ENCODE peak calls at places on chromosomes 3 and 15, in nine cellular contexts. J is mesenchymal stem cell, E is iris pigment epithelial cell, M is bronchial epithelial cell, W is T1000, X is memory B cell, Z is nephron progenitor cell, P is GM04504, I is fibroblast of the aortic adventitia. S is an unnamed sample.

GRCh38 chr3:42799376-42799775 is 4.9 kb downstream of the HIGD1A start:
- DNase-seq in J (no peak), E (no peak), M (no peak), W (no peak), X (no peak), Z (no peak), P (no peak), I (no peak), S (no peak)

GRCh38 chr3:120170223-120170622 is 76.0 kb upstream of the GSK3B start:
- DNase-seq in J (peak; percentile 56), E (peak; percentile 54), M (peak; percentile 98), W (peak; percentile 45), X (no peak), Z (no peak), P (peak; percentile 65), I (peak; percentile 49), S (no peak)

GRCh38 chr3:123884258-123884831 is at the start of gene MYLK:
- DNase-seq in J (peak; percentile 97), E (peak; percentile 93), M (peak; percentile 61), W (peak; percentile 84), X (no peak), Z (peak; percentile 99), P (peak; percentile 85), I (peak; percentile 82), S (peak; percentile 72)

GRCh38 chr3:195150194-195151118 is 120.5 kb downstream of the XXYLT1 start:
- DNase-seq in J (peak; percentile 83), E (peak; percentile 78), M (peak; percentile 88), W (peak; percentile 55), X (no peak), Z (no peak), P (no peak), I (peak; percentile 87), S (peak; percentile 87)

GRCh38 chr15:44536298-44536961 is 517 bp upstream of the EIF3J start:
- DNase-seq in J (peak; percentile 92), E (peak; percentile 73), M (peak; percentile 76), W (peak; percentile 89), X (peak; percentile 13), Z (peak; percentile 85), P (peak; percentile 75), I (peak; percentile 73), S (no peak)

GRCh38 chr15:28001641-28002040 is 97.5 kb downstream of the OCA2 start:
- DNase-seq in J (no peak), E (no peak), M (no peak), W (no peak), X (no peak), Z (no peak), P (no peak), I (no peak), S (no peak)

GRCh38 chr3:195003006-195003892 is 267.7 kb downstream of the XXYLT1 start:
- DNase-seq in J (no peak), E (no peak), M (peak; percentile 35), W (no peak), X (no peak), Z (no peak), P (no peak), I (peak; percentile 90), S (no peak)

GRCh38 chr3:31984321-31984720 is 2.8 kb downstream of the ZNF860 start:
- DNase-seq in J (no peak), E (no peak), M (no peak), W (no peak), X (no peak), Z (no peak), P (no peak), I (no peak), S (no peak)

GRCh38 chr3:154972951-154973350 is 107.2 kb upstream of the MME start:
- DNase-seq in J (no peak), E (peak; percentile 98), M (no peak), W (no peak), X (no peak), Z (no peak), P (no peak), I (peak; percentile 95), S (no peak)

GRCh38 chr3:28601291-28601690 is 252.7 kb upstream of the AZI2 start:
- DNase-seq in J (no peak), E (no peak), M (peak; percentile 83), W (no peak), X (no peak), Z (no peak), P (no peak), I (no peak), S (no peak)

GRCh38 chr3:63508305-63508704 is 144.2 kb upstream of the SNTN start:
- DNase-seq in J (no peak), E (no peak), M (peak; percentile 91), W (no peak), X (no peak), Z (no peak), P (no peak), I (no peak), S (no peak)

GRCh38 chr3:185070491-185071335 is 82.1 kb downstream of the C3orf70 start:
- DNase-seq in J (peak; percentile 35), E (peak; percentile 25), M (peak; percentile 11), W (no peak), X (no peak), Z (peak; percentile 30), P (no peak), I (no peak), S (peak; percentile 12)

GRCh38 chr3:50154840-50155490 is at the start of gene SEMA3F:
- DNase-seq in J (peak; percentile 74), E (peak; percentile 73), M (no peak), W (no peak), X (peak; percentile 57), Z (peak; percentile 83), P (no peak), I (peak; percentile 51), S (peak; percentile 69)

GRCh38 chr3:45318712-45319111 is 69.7 kb upstream of the LARS2 start:
- DNase-seq in J (no peak), E (no peak), M (no peak), W (no peak), X (no peak), Z (no peak), P (no peak), I (no peak), S (no peak)

GRCh38 chr3:13934813-13935212 is 54.9 kb upstream of the WNT7A start:
- DNase-seq in J (no peak), E (no peak), M (no peak), W (no peak), X (no peak), Z (no peak), P (no peak), I (no peak), S (no peak)

GRCh38 chr15:40633178-40633577 is 39.1 kb downstream of the KNL1 start:
- DNase-seq in J (peak; percentile 81), E (peak; percentile 80), M (peak; percentile 37), W (no peak), X (no peak), Z (no peak), P (no peak), I (no peak), S (no peak)

GRCh38 chr15:45457641-45458539 is 64.7 kb downstream of the SLC30A4 start:
- DNase-seq in J (peak; percentile 84), E (peak; percentile 59), M (peak; percentile 78), W (peak; percentile 54), X (peak; percentile 91), Z (peak; percentile 74), P (peak; percentile 44), I (peak; percentile 89), S (peak; percentile 87)

GRCh38 chr15:75720787-75721461 is 8.3 kb upstream of the CSPG4 start:
- DNase-seq in J (peak; percentile 30), E (no peak), M (peak; percentile 86), W (no peak), X (no peak), Z (no peak), P (no peak), I (no peak), S (peak; percentile 57)

GRCh38 chr3:76500746-76501275 is 539.1 kb upstream of the ROBO2 start:
- DNase-seq in J (no peak), E (peak; percentile 74), M (peak; percentile 5), W (no peak), X (no peak), Z (no peak), P (no peak), I (no peak), S (no peak)

GRCh38 chr15:62099171-62099601 is 32.4 kb downstream of the C2CD4A start:
- DNase-seq in J (peak; percentile 67), E (peak; percentile 39), M (peak; percentile 33), W (no peak), X (no peak), Z (no peak), P (peak; percentile 82), I (peak; percentile 66), S (no peak)

GRCh38 chr15:41567870-41568269 is 8.9 kb downstream of the TYRO3 start:
- DNase-seq in J (no peak), E (no peak), M (no peak), W (no peak), X (no peak), Z (no peak), P (no peak), I (no peak), S (no peak)

S was measured in GM12865.